ENCODE peak calls at places on chromosome 16, in four cellular contexts. U is K562, W is HepG2, V is SK-N-SH. C is an unnamed sample.

GRCh38 chr16:9901-10665 is 43.3 kb downstream of the POLR3K start:
- DNase-seq in U (no peak), W (no peak), V (no peak), C (peak; percentile 27)

GRCh38 chr16:23557779-23558330 is 328 bp downstream of the UBFD1 start:
- DNase-seq in U (no peak), W (peak; percentile 26), V (no peak), C (peak; percentile 25)

GRCh38 chr16:17470002-17470870 is 524 bp downstream of the XYLT1 start:
- DNase-seq in U (peak; percentile 37), W (no peak), V (peak; percentile 55), C (peak; percentile 23)

GRCh38 chr16:14628806-14629611 is 1.1 kb downstream of the PARN start:
- DNase-seq in U (no peak), W (no peak), V (peak; percentile 17), C (no peak)

GRCh38 chr16:15976929-15977637 is 27.7 kb downstream of the ABCC1 start:
- DNase-seq in U (no peak), W (no peak), V (no peak), C (no peak)

GRCh38 chr16:4293822-4294457 is 21.1 kb upstream of the TFAP4 start:
- DNase-seq in U (no peak), W (no peak), V (peak; percentile 93), C (peak; percentile 81)

GRCh38 chr16:74469946-74470478 is 48.7 kb upstream of the CLEC18B start:
- DNase-seq in U (no peak), W (no peak), V (no peak), C (no peak)

GRCh38 chr16:16038950-16039349 is 89.5 kb downstream of the ABCC1 start:
- DNase-seq in U (no peak), W (no peak), V (no peak), C (no peak)

GRCh38 chr16:57559075-57559790 is 16.8 kb downstream of the ADGRG5 start:
- DNase-seq in U (no peak), W (no peak), V (no peak), C (no peak)

GRCh38 chr16:4021070-4021779 is 95.0 kb downstream of the ADCY9 start:
- DNase-seq in U (no peak), W (peak; percentile 79), V (no peak), C (no peak)

GRCh38 chr16:28915181-28915580 is 9.9 kb downstream of the RABEP2 start:
- DNase-seq in U (no peak), W (no peak), V (no peak), C (no peak)

GRCh38 chr16:8929086-8929748 is 34.5 kb downstream of the USP7 start:
- DNase-seq in U (no peak), W (no peak), V (no peak), C (no peak)

GRCh38 chr16:17607624-17608023 is 136.9 kb upstream of the XYLT1 start:
- DNase-seq in U (no peak), W (no peak), V (peak; percentile 29), C (no peak)

GRCh38 chr16:81778861-81779539 is at the start of gene PLCG2:
- DNase-seq in U (peak; percentile 97), W (no peak), V (peak; percentile 75), C (peak; percentile 78)

GRCh38 chr16:71384073-71384724 is 25.7 kb downstream of the CALB2 start:
- DNase-seq in U (no peak), W (no peak), V (no peak), C (no peak)

GRCh38 chr16:56370836-56371235 is 54.5 kb downstream of the AMFR start:
- DNase-seq in U (no peak), W (no peak), V (no peak), C (no peak)

GRCh38 chr16:56372013-56372634 is 53.2 kb downstream of the AMFR start:
- DNase-seq in U (no peak), W (no peak), V (no peak), C (no peak)

GRCh38 chr16:56371383-56371937 is 53.9 kb downstream of the AMFR start:
- DNase-seq in U (no peak), W (no peak), V (no peak), C (no peak)

GRCh38 chr16:56370185-56370584 is 55.2 kb downstream of the AMFR start:
- DNase-seq in U (no peak), W (no peak), V (peak; percentile 63), C (no peak)

GRCh38 chr16:56372938-56373337 is 52.4 kb downstream of the AMFR start:
- DNase-seq in U (no peak), W (no peak), V (no peak), C (no peak)
- TF ChIP-seq FOXJ3 in U (no peak), W (no peak), V (no peak), C (no peak)

GRCh38 chr16:20622498-20622870 is 46.3 kb upstream of the ACSM2B start:
- DNase-seq in U (no peak), W (no peak), V (no peak), C (no peak)

GRCh38 chr16:20621406-20621805 is 45.2 kb upstream of the ACSM2B start:
- DNase-seq in U (no peak), W (no peak), V (no peak), C (no peak)

GRCh38 chr16:20626971-20627370 is 50.8 kb upstream of the ACSM2B start:
- DNase-seq in U (no peak), W (no peak), V (no peak), C (no peak)

GRCh38 chr16:20624882-20625807 is 49.0 kb upstream of the ACSM2B start:
- DNase-seq in U (no peak), W (no peak), V (no peak), C (no peak)

GRCh38 chr16:20624205-20624604 is 48.0 kb upstream of the ACSM2B start:
- DNase-seq in U (no peak), W (no peak), V (no peak), C (no peak)
- TF ChIP-seq FOXJ3 in U (no peak), W (no peak), V (no peak), C (no peak)

GRCh38 chr16:85557083-85557975 is 55.8 kb upstream of the GSE1 start:
- DNase-seq in U (peak; percentile 71), W (peak; percentile 75), V (peak; percentile 61), C (no peak)
- TF ChIP-seq FOXJ3 in U (no peak), W (no peak), V (no peak), C (no peak)

DNA sequence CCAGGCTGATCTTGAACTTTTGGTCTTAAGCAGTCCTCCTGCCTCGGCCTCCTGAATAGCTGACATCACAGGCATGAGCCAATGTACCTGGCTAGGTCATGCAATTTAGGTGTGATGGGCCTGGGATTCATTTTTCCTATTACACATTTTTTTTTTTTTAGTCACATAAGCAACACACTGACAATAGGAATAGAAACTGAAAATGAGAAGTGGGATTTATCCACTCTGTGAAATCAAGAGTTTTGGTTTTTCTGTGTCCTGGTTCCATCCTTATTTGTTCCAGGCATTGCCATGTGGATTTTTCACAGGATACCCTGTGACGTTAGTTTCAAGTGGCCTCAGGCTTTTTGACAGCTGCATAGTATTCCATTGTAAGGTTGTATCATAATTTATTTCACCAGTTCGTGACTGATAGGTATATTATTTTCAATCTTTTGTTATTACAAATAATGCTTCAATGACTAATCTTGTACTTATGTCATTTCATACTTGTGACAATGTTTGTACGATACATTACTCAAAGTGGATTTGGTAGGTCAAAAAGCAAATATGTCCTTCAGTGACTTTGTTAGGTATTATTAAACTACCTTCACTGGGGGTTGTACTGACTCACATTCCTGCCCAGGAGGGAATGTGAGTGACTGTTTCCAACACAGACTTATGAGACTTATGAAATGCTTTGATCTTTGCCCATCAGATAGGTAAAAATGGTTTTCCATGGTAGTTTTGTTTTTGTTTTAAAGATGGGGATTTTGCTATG is 10.6 kb downstream of the ADCY7 start:
- DNase-seq in U (no peak), W (peak; percentile 72), V (no peak), C (no peak)
- TF ChIP-seq FOXJ3 in U (no peak), W (no peak), V (no peak), C (no peak)

GRCh38 chr16:68539704-68540370 is 746 bp downstream of the ZFP90 start:
- DNase-seq in U (no peak), W (no peak), V (no peak), C (peak; percentile 28)

GRCh38 chr16:68533937-68534336 is 5.2 kb upstream of the ZFP90 start:
- DNase-seq in U (no peak), W (no peak), V (no peak), C (no peak)

DNA sequence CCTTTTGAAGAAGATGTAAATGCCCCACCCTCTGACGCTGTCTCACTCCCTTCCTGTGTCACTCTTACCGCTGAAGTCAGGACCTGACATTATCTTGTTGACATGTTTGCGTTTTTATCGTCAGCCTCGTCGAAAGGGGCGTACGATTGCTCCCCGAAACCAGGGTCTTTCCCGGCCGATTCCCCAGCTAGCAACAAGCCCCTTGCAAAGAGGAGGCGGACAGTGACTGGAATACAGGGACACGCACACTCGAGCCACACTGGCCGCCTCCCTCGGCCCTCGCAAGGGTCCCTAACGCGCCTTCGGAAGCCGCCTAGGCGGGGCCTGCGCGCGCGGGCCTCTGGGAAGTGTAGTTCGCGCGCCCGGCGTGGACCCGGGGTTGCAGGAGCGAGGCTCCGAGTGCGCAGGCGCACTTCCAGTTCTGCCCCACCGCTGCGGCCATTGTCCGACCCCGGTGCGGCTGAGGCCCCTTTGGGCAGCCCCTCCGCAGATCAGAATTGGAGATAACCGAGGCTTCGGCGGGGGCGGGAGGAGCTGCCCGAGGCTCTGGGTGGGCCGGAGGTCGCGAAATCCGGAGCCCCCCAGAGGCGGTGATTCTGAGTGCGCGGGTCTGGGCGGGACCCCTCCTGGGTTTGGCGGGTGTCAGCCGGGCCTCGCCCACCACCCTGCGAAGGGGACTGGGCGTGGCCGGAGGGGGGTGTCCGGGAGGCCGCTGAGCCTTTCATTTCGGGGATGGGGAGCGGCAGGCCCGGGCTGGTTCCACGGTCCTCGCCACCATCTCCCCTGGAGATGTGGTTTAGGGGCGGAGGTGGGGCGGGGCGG is at the start of gene ZFP90:
- DNase-seq in U (peak; percentile 89), W (peak; percentile 77), V (peak; percentile 99), C (peak; percentile 93)
- TF ChIP-seq FOXJ3 in U (no peak), W (peak; percentile 73), V (no peak), C (no peak)

GRCh38 chr16:67928561-67929364 is 2.9 kb downstream of the CTRL start:
- DNase-seq in U (peak; percentile 75), W (peak; percentile 69), V (peak; percentile 90), C (peak; percentile 88)
- TF ChIP-seq FOXJ3 in U (no peak), W (no peak), V (no peak), C (no peak)

GRCh38 chr16:88392111-88392510 is 9.4 kb downstream of the ZNF469 start:
- DNase-seq in U (no peak), W (no peak), V (no peak), C (no peak)
- TF ChIP-seq FOXJ3 in U (no peak), W (no peak), V (no peak), C (no peak)

DNA sequence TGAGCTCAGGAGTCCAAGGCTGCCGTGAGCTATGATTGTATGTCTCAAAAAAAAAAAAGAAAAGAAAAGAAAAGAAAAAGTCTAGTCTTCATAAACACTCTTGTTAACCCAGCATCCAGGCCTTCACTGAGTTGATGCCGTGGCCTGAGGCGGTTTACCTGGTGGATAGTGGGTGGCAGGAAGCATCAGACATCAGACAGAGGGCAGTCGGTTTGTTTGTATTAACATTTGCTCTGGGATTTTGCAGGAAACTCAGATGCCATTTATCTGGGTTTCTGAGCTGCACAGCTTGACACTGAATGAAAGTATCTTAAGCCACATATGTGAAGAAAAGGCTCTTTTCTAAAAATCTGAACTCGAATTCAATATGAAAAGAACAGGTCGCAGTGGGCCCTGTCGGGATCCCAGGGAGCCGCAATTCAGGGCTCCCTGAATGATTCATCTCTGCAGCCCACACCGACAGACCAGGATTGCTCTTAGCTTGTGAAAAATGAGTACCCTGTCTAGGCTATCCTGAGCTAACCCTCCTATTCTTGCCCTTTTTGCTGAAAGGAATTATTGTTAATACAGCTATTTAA is 1.1 kb upstream of the DBNDD1 start:
- DNase-seq in U (no peak), W (peak; percentile 26), V (no peak), C (no peak)
- TF ChIP-seq FOXJ3 in U (no peak), W (no peak), V (no peak), C (no peak)